ENCODE peak calls at places on chromosomes 6 and 20, in five cellular contexts. S is WERI-Rb-1; L is CD4-positive, alpha-beta memory T cell; B is stimulated activated CD4-positive, alpha-beta T cell treated with anti-CD3 and anti-CD28 coated beads, Interleukin-4, amount 100 ng/mL, for 24 hours; K is NCI-H1436 treated with DMSO at 0.1 percent for 48 hours. Q is an unnamed sample.

GRCh38 chr6:13687917-13688351 is 23.7 kb downstream of the RANBP9 start:
- DNase-seq in S (no peak), L (peak), B (no peak), K (no peak), Q (no peak)

GRCh38 chr6:100763617-100764016 is 117.5 kb downstream of the ASCC3 start:
- DNase-seq in S (no peak), L (no peak), B (no peak), K (no peak), Q (no peak)

GRCh38 chr6:514396-514973 is 122.9 kb downstream of the IRF4 start:
- DNase-seq in S (no peak), L (no peak), B (no peak), K (no peak), Q (no peak)

GRCh38 chr6:148329568-148330299 is 12.9 kb upstream of the SASH1 start:
- DNase-seq in S (no peak), L (no peak), B (no peak), K (no peak), Q (no peak)

GRCh38 chr6:6861346-6861745 is 246.4 kb upstream of the RREB1 start:
- DNase-seq in S (peak), L (no peak), B (no peak), K (no peak), Q (peak)

GRCh38 chr20:237479-237878 is 10.4 kb downstream of the DEFB129 start:
- DNase-seq in S (no peak), L (no peak), B (peak), K (no peak), Q (no peak)

GRCh38 chr20:56542489-56543020 is 9.5 kb downstream of the FAM209B start:
- DNase-seq in S (no peak), L (no peak), B (no peak), K (no peak), Q (no peak)

GRCh38 chr6:84581494-84582259 is 182.7 kb downstream of the TBX18 start:
- DNase-seq in S (no peak), L (no peak), B (no peak), K (no peak), Q (no peak)

GRCh38 chr6:146770965-146771735 is 172.4 kb downstream of the ADGB start:
- DNase-seq in S (no peak), L (peak), B (peak), K (no peak), Q (no peak)

GRCh38 chr6:129251669-129252376 is 368.9 kb downstream of the LAMA2 start:
- DNase-seq in S (peak), L (peak), B (peak), K (no peak), Q (peak)